ENCODE peak calls at places on chromosome 21, in six cellular contexts. S is H1, G is K562, K is HepG2, F is GM12892, B is GM12891. L is an unnamed sample.

GRCh38 chr21:36965720-36966065 is 776 bp downstream of the HLCS start:
- DNase-seq in S (no peak), G (no peak), K (no peak), F (no peak), B (no peak), L (no peak)

GRCh38 chr21:41359289-41359688 is 2.5 kb upstream of the MX2 start:
- DNase-seq in S (no peak), G (no peak), K (no peak), F (no peak), B (no peak), L (no peak)

GRCh38 chr21:35748683-35749314 is 311.5 kb downstream of the SETD4 start:
- DNase-seq in S (no peak), G (no peak), K (no peak), F (no peak), B (no peak), L (no peak)

GRCh38 chr21:33278736-33279135 is 12.6 kb downstream of the IL10RB start:
- DNase-seq in S (no peak), G (no peak), K (no peak), F (no peak), B (no peak), L (no peak)

GRCh38 chr21:21715286-21715969 is 717.2 kb downstream of the NCAM2 start:
- DNase-seq in S (no peak), G (no peak), K (no peak), F (no peak), B (no peak), L (no peak)

GRCh38 chr21:41316641-41317392 is at the start of gene FAM3B:
- DNase-seq in S (peak; percentile 83), G (no peak), K (no peak), F (no peak), B (no peak), L (no peak)

GRCh38 chr21:36629061-36629460 is 69.9 kb upstream of the SIM2 start:
- DNase-seq in S (no peak), G (no peak), K (no peak), F (no peak), B (no peak), L (no peak)

GRCh38 chr21:35375115-35375514 is 326.0 kb upstream of the RUNX1 start:
- DNase-seq in S (no peak), G (no peak), K (no peak), F (no peak), B (no peak), L (no peak)

GRCh38 chr21:36385233-36385908 is at the start of gene CHAF1B:
- DNase-seq in S (peak; percentile 98), G (peak; percentile 98), K (peak; percentile 64), F (peak; percentile 87), B (peak; percentile 91), L (no peak)

GRCh38 chr21:15735409-15735808 is 5.6 kb downstream of the USP25 start:
- DNase-seq in S (no peak), G (no peak), K (no peak), F (no peak), B (no peak), L (no peak)
- TF ChIP-seq TAF1 in S (no peak), G (no peak), K (no peak), F (no peak), B (no peak), L (no peak)

DNA sequence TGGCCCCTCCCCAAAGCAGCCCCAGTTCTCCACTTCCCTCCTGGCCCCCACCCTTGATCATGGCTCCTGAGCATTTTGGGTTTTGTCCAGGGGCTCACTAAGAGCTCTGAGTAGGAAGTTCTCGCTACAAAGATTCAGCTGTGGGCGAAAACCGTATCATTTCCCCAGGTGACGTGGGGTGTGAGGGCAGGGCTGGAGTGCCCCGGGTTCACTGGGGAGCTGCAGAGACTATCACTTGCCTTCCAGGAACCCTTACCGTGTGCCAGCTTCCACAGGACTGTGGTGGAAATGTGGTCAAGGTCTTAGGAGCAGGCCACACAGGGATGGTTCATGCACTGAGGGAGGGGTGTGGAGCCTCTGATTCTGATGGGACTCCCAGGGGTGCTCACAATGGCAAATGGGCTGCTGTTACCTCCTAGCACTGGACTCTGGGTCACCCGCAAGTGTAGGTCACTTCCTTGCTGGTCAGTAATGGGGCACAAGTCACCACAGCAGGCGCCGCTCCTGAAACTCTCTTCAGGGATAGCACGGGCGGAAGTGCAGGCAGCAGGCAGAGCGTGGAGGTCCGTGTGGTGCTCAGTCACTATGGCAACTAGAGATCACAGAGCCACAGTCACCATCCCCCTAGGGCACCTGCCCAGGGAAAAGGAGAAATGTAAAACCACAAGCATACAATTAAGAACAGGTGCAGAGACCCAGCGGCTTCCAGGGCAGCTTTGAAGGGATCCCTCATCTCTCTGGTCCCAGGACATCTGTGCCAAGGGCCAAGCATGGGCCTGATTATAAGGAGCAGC is 35.4 kb downstream of the RSPH1 start:
- DNase-seq in S (no peak), G (no peak), K (no peak), F (no peak), B (no peak), L (peak; percentile 83)
- TF ChIP-seq TAF1 in S (no peak), G (no peak), K (no peak), F (no peak), B (no peak), L (no peak)

GRCh38 chr21:39184050-39184980 is 1.1 kb upstream of the PSMG1 start:
- DNase-seq in S (no peak), G (no peak), K (no peak), F (no peak), B (no peak), L (no peak)
- TF ChIP-seq TAF1 in S (no peak), G (no peak), K (no peak), F (no peak), B (no peak), L (no peak)

GRCh38 chr21:45287438-45288391 is at the start of gene POFUT2:
- DNase-seq in S (peak; percentile 99), G (peak; percentile 100), K (peak; percentile 86), F (peak; percentile 98), B (peak; percentile 99), L (peak; percentile 82)

GRCh38 chr21:45289655-45290515 is 2.2 kb upstream of the POFUT2 start:
- DNase-seq in S (peak; percentile 33), G (no peak), K (no peak), F (no peak), B (no peak), L (no peak)

GRCh38 chr21:45289134-45289533 is 1.4 kb upstream of the POFUT2 start:
- DNase-seq in S (no peak), G (no peak), K (no peak), F (no peak), B (no peak), L (no peak)

GRCh38 chr21:45286671-45287437 is 841 bp downstream of the POFUT2 start:
- DNase-seq in S (peak; percentile 77), G (no peak), K (no peak), F (no peak), B (no peak), L (no peak)

DNA sequence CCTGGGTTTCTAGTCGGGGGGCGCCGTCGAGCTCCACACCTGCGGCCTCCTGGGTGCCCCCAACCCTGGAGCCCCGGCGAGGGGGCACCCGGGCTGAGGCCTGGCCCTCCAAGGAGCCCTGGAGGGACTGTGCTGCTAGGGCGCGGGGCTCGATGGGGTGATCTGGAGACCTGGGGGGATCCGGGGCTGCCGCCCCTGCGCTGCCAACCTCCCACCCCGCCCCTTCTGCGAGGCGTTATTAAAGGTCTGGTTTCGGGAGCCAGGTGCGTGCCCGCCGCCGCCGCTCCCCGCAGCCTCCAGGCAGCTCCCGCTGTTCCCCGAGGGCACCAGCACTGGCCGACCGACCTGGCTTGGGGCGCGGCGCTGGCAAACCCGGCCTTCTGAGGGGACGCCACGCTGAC is 746 bp upstream of the POFUT2 start:
- DNase-seq in S (no peak), G (no peak), K (no peak), F (no peak), B (no peak), L (no peak)
- TF ChIP-seq TAF1 in S (no peak), G (no peak), K (no peak), F (no peak), B (no peak), L (no peak)

GRCh38 chr21:25985990-25986389 is 184.6 kb downstream of the APP start:
- DNase-seq in S (no peak), G (no peak), K (no peak), F (no peak), B (no peak), L (no peak)
- TF ChIP-seq TAF1 in S (no peak), G (no peak), K (no peak), F (no peak), B (no peak), L (no peak)

DNA sequence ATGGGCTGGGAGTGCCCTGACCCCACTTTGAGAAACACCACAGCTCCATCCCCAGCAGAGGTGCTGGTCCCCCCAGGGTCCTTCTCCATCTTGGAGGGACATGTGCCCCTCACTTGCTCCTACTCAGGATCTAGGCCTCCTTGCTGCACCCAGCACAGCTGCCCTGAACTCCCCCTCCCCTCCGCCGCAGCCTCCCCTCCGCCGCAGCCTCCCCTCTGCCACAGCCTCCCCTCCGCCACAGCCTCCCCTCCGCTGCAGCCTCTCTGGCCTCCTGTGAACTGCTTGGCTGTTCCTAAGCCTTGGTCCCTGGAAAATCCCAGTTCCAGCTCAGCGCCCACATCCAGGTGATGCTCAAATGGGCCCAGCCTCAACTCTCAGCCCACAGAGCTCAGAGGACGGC is 15.9 kb upstream of the TSPEAR start:
- DNase-seq in S (no peak), G (no peak), K (no peak), F (no peak), B (no peak), L (no peak)
- TF ChIP-seq TAF1 in S (no peak), G (no peak), K (no peak), F (no peak), B (no peak), L (no peak)